ENCODE peak calls at places on chromosomes 1 and 21, in six cellular contexts. X is neuronal stem cell, Z is IMR-90, J is GM23248, C is HCT116, W is keratinocyte. N is an unnamed sample.

GRCh38 chr1:220271706-220272046 is 577 bp downstream of the RAB3GAP2 start:
- DNase-seq in X (no peak), W (no peak), Z (peak), C (peak), J (peak), N (no peak)

GRCh38 chr1:171431994-171432393 is 53.3 kb upstream of the PRRC2C start:
- DNase-seq in C (no peak), J (no peak), X (no peak), Z (no peak), W (no peak), N (no peak)

GRCh38 chr1:39892611-39893595 is 8.8 kb downstream of the MYCL start:
- DNase-seq in W (peak), J (peak), C (no peak), X (peak), Z (peak), N (no peak)

GRCh38 chr1:24027838-24028468 is 47.8 kb upstream of the SRSF10 start:
- DNase-seq in J (peak), C (no peak), Z (peak), X (no peak), W (no peak), N (peak)

GRCh38 chr21:31064803-31065202 is 26.5 kb upstream of the KRTAP19-8 start:
- DNase-seq in Z (no peak), X (no peak), J (no peak), C (no peak), W (no peak), N (no peak)

GRCh38 chr1:160416369-160416768 is 16.0 kb downstream of the VANGL2 start:
- DNase-seq in C (peak), W (no peak), J (peak), X (no peak), Z (peak), N (no peak)

GRCh38 chr1:187513190-187513589 is 684.4 kb downstream of the PLA2G4A start:
- DNase-seq in Z (no peak), C (peak), W (no peak), J (peak), X (no peak), N (peak)

GRCh38 chr1:174118726-174119125 is 40.6 kb upstream of the RABGAP1L start:
- DNase-seq in J (no peak), C (no peak), X (no peak), Z (no peak), W (no peak), N (no peak)

GRCh38 chr1:119613769-119614358 is 34.2 kb downstream of the ZNF697 start:
- DNase-seq in J (peak), C (peak), Z (peak), W (peak), X (peak), N (peak)

GRCh38 chr1:21703318-21703963 is 34.3 kb upstream of the RAP1GAP start:
- DNase-seq in Z (peak), W (no peak), X (no peak), C (peak), J (peak), N (peak)

GRCh38 chr1:225602590-225603206 is 50.2 kb downstream of the ENAH start:
- DNase-seq in C (no peak), Z (no peak), J (peak), W (no peak), X (no peak), N (no peak)

GRCh38 chr1:3194760-3195479 is 125.9 kb downstream of the PRDM16 start:
- DNase-seq in W (no peak), Z (no peak), X (no peak), C (no peak), J (no peak), N (no peak)

GRCh38 chr1:238052496-238053266 is 162.0 kb upstream of the ZP4 start:
- DNase-seq in Z (peak), X (no peak), C (no peak), J (no peak), W (peak), N (no peak)

GRCh38 chr1:71028981-71029380 is 18.6 kb downstream of the PTGER3 start:
- DNase-seq in X (no peak), C (no peak), W (no peak), J (no peak), Z (no peak), N (no peak)

GRCh38 chr1:71031426-71031825 is 16.2 kb downstream of the PTGER3 start:
- DNase-seq in X (no peak), C (no peak), J (peak), W (no peak), Z (peak), N (no peak)

GRCh38 chr1:71030021-71030420 is 17.6 kb downstream of the PTGER3 start:
- DNase-seq in C (no peak), J (peak), X (no peak), W (no peak), Z (no peak), N (no peak)

GRCh38 chr1:71037066-71037465 is 10.6 kb downstream of the PTGER3 start:
- DNase-seq in C (no peak), W (no peak), X (no peak), J (no peak), Z (no peak), N (no peak)

GRCh38 chr1:71033136-71033535 is 14.5 kb downstream of the PTGER3 start:
- DNase-seq in W (no peak), C (no peak), Z (no peak), X (no peak), J (no peak), N (no peak)
- H3K27ac ChIP-seq in W (no peak), C (no peak), Z (no peak), X (no peak), J (no peak), N (no peak)

GRCh38 chr1:184494929-184495328 is 108.1 kb downstream of the C1orf21 start:
- DNase-seq in Z (no peak), W (no peak), C (no peak), J (no peak), X (no peak), N (no peak)
- H3K4me2 ChIP-seq in Z (no peak), W (no peak), C (no peak), J (no peak), X (no peak), N (no peak)

GRCh38 chr1:74613894-74614293 is 59.7 kb downstream of the ERICH3 start:
- DNase-seq in Z (no peak), J (no peak), W (no peak), C (no peak), X (no peak), N (peak)
- H3K4me3 ChIP-seq in Z (no peak), J (no peak), W (no peak), C (no peak), X (no peak), N (no peak)

DNA sequence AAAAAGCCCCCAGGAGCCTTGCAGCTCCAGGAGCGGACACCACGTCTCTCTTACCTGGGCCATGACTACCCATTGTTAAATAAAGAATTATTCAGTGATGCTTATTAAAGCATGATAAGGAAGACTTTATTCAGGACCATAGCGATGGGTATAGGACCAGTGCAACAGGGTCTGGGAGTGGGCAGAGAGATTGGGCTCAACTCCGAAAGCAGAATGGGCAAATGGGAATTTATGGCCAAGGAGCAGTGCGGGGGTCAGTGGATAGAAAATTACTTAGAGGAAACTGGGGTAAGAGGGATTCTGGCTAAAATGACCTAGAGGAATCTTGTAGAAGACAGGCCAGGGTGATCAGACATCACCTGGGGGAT is 580 bp upstream of the ATP5PO start:
- DNase-seq in X (no peak), J (no peak), W (no peak), Z (no peak), C (no peak), N (no peak)
- H3K27ac ChIP-seq in X (no peak), J (no peak), W (peak), Z (no peak), C (no peak), N (peak)

DNA sequence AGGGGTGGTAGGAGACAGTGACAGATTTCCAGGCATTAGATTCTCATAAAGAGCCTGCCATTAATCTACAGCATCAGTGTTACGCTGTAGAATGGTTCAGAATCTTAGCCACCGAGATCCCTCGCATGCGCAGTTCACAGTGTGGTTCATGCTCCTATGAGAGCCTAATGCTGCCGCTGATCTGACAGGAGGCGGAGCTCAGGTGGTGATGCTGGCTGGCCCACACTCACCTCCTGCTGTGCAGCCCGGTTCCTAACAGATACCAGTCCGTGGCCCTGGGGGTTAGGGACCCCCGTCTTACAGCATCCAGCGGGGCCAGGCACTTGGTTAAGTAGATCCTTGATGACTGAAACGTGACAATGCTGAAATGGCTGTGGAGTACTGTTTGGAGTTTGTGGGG is 163.6 kb upstream of the C1orf21 start:
- DNase-seq in C (no peak), Z (no peak), X (no peak), J (no peak), W (no peak), N (no peak)
- H3K4me2 ChIP-seq in C (no peak), Z (no peak), X (no peak), J (peak), W (no peak), N (no peak)

GRCh38 chr21:46139686-46140085 is 15.7 kb downstream of the FTCD start:
- DNase-seq in J (no peak), Z (no peak), W (no peak), C (no peak), X (no peak), N (no peak)

GRCh38 chr21:46145159-46145839 is 10.1 kb downstream of the FTCD start:
- DNase-seq in C (no peak), Z (no peak), W (no peak), X (no peak), J (no peak), N (no peak)

GRCh38 chr21:46141767-46142580 is 13.4 kb downstream of the FTCD start:
- DNase-seq in J (no peak), Z (no peak), X (no peak), W (no peak), C (no peak), N (no peak)

GRCh38 chr21:46144464-46145070 is 10.8 kb downstream of the FTCD start:
- DNase-seq in J (no peak), X (no peak), C (no peak), W (no peak), Z (no peak), N (no peak)

DNA sequence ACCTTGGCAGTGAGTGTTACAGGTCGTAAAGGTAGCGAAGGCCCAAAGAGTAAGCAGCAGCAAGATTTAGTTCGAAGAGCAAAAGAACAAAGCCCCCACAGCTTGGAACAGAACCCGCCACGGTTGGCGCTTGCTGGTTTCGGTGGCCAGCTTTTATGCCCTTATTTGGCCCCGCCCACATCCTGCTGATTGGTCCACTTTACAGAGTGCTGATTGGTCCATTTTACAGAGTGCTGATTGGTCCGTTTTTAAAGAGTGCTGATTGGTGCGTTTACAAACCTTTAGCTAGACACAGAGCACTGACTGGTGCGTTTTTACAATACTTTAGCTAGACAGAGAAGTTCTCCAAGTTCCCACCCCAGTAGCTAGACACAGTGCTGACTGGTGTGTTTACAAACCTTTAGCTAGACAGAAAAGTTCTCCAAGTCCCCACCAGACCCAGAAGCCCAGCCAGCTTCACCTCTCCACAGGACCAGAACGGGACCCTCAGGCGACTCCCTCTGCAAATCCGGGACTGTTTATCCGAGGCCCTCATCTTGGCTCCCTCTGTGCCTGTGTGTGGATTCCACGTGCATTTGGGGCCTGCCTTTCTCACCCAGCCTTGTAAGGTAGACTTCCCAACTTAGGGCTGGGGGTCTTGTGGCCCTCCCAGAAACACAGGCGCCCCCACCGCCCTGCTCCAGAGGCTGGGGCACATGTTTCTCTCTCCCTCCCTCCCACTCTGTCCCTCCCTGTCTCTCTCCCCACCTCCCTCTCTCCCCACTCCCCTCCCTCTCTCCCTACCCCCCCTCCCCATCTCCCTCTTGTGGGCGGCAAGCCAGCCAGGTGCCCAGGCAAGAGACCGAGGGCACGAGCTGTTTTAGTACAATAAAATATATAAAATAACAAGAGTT is 12.6 kb downstream of the FTCD start:
- DNase-seq in C (no peak), W (no peak), X (no peak), J (no peak), Z (no peak), N (no peak)
- H3K4me3 ChIP-seq in C (no peak), W (no peak), X (no peak), J (no peak), Z (no peak), N (no peak)

N was measured in Karpas-422.